ENCODE peak calls at places on chromosomes 7 and 10, in six cellular contexts. I is HS-5; U is hypothalamus; W is GM12865; Y is stimulated activated CD8-positive, alpha-beta memory T cell treated with anti-CD3 and anti-CD28 coated beads, Interleukin-7, amount 100 ng/mL, for 4 hours; N is bronchial epithelial cell. D is an unnamed sample.

GRCh38 chr10:14560274-14560673 is 214.4 kb downstream of the FAM107B start:
- DNase-seq in U (no peak), W (peak), N (peak), I (no peak), Y (peak), D (peak)

GRCh38 chr7:34133983-34134782 is 228.8 kb downstream of the BMPER start:
- DNase-seq in U (peak), W (peak), I (peak), N (peak), Y (no peak), D (peak)

GRCh38 chr7:156021476-156021875 is 209.2 kb upstream of the SHH start:
- DNase-seq in I (no peak), W (no peak), U (no peak), N (no peak), Y (no peak), D (no peak)

GRCh38 chr10:82796510-82796909 is 921.5 kb downstream of the NRG3 start:
- DNase-seq in W (no peak), Y (no peak), I (no peak), U (no peak), N (no peak), D (peak)

GRCh38 chr10:16586358-16587138 is 64.9 kb upstream of the C1QL3 start:
- DNase-seq in U (no peak), I (no peak), Y (no peak), N (no peak), W (peak), D (no peak)

GRCh38 chr10:119368991-119369869 is 161.9 kb downstream of the GRK5 start:
- DNase-seq in U (no peak), I (no peak), N (no peak), W (peak), Y (no peak), D (no peak)

GRCh38 chr10:79313320-79313719 is 33.9 kb upstream of the PPIF start:
- DNase-seq in Y (no peak), N (no peak), I (no peak), U (no peak), W (no peak), D (no peak)

GRCh38 chr7:36216063-36216684 is 63.1 kb downstream of the EEPD1 start:
- DNase-seq in N (no peak), U (no peak), Y (no peak), I (no peak), W (no peak), D (no peak)

GRCh38 chr7:122136033-122136432 is 8.0 kb downstream of the AASS start:
- DNase-seq in N (no peak), U (no peak), Y (no peak), W (no peak), I (no peak), D (no peak)

GRCh38 chr7:25360471-25360870 is 132.2 kb upstream of the NPVF start:
- DNase-seq in I (no peak), U (no peak), W (no peak), N (no peak), Y (no peak), D (no peak)

GRCh38 chr7:28958235-28958945 is at the start of gene TRIL:
- DNase-seq in W (no peak), U (peak), Y (no peak), N (no peak), I (no peak), D (no peak)

GRCh38 chr7:18278306-18278705 is 217.2 kb upstream of the HDAC9 start:
- DNase-seq in N (no peak), U (no peak), Y (no peak), W (no peak), I (no peak), D (no peak)

GRCh38 chr10:102831322-102832071 is 5.7 kb downstream of the CYP17A1 start:
- DNase-seq in I (no peak), U (no peak), W (no peak), N (no peak), Y (no peak), D (no peak)

GRCh38 chr7:2830609-2831376 is 13.3 kb downstream of the GNA12 start:
- DNase-seq in U (no peak), Y (no peak), W (no peak), I (no peak), N (no peak), D (no peak)

GRCh38 chr10:119165171-119166110 is at the start of gene SFXN4:
- DNase-seq in W (peak), I (no peak), U (peak), N (peak), Y (peak), D (peak)

GRCh38 chr10:4623200-4623599 is 202.8 kb upstream of the AKR1E2 start:
- DNase-seq in W (peak), N (no peak), I (no peak), U (no peak), Y (no peak), D (no peak)

GRCh38 chr10:18308600-18308999 is 168.4 kb downstream of the CACNB2 start:
- DNase-seq in Y (no peak), U (no peak), W (no peak), I (no peak), N (no peak), D (no peak)

GRCh38 chr7:134632937-134633540 is 13.6 kb upstream of the BPGM start:
- DNase-seq in U (no peak), Y (no peak), W (peak), I (no peak), N (peak), D (peak)

GRCh38 chr10:132510174-132510611 is 27.4 kb upstream of the INPP5A start:
- DNase-seq in W (no peak), N (no peak), U (no peak), Y (no peak), I (no peak), D (no peak)

GRCh38 chr7:25028370-25028971 is 48.5 kb upstream of the OSBPL3 start:
- DNase-seq in N (peak), U (no peak), Y (no peak), I (peak), W (no peak), D (no peak)

GRCh38 chr7:146654048-146654447 is 537.4 kb downstream of the CNTNAP2 start:
- DNase-seq in U (no peak), Y (no peak), W (no peak), I (no peak), N (no peak), D (no peak)

GRCh38 chr10:70925377-70926214 is 37.2 kb upstream of the PCBD1 start:
- DNase-seq in Y (peak), N (no peak), U (peak), I (no peak), W (peak), D (peak)

GRCh38 chr10:91689731-91690168 is 56.9 kb upstream of the PPP1R3C start:
- DNase-seq in Y (no peak), U (no peak), N (peak), W (no peak), I (no peak), D (no peak)

GRCh38 chr10:49260636-49261296 is 38.2 kb upstream of the C10orf71 start:
- DNase-seq in U (no peak), Y (no peak), N (no peak), W (no peak), I (no peak), D (no peak)

GRCh38 chr10:59864141-59864962 is 42.0 kb downstream of the CCDC6 start:
- DNase-seq in U (no peak), Y (no peak), N (no peak), W (no peak), I (no peak), D (no peak)

GRCh38 chr7:41809487-41810257 is 106.8 kb upstream of the INHBA start:
- DNase-seq in I (peak), W (no peak), N (no peak), Y (no peak), U (no peak), D (no peak)

GRCh38 chr7:151699920-151700319 is 177.0 kb downstream of the PRKAG2 start:
- DNase-seq in Y (no peak), N (no peak), U (no peak), I (no peak), W (no peak), D (no peak)

GRCh38 chr10:132836248-132836831 is 50.4 kb upstream of the NKX6-2 start:
- DNase-seq in W (no peak), U (peak), I (no peak), Y (no peak), N (no peak), D (no peak)

GRCh38 chr7:98288064-98288823 is 6.8 kb downstream of the BRI3 start:
- DNase-seq in Y (no peak), N (no peak), W (no peak), U (no peak), I (no peak), D (no peak)

GRCh38 chr7:54705436-54705835 is 53.6 kb downstream of the SEC61G start:
- DNase-seq in I (peak), N (peak), Y (no peak), W (peak), U (no peak), D (peak)

GRCh38 chr7:921071-921461 is 33.4 kb downstream of the ADAP1 start:
- DNase-seq in N (no peak), U (no peak), Y (no peak), W (no peak), I (no peak), D (no peak)

D was measured in RKO.